ENCODE peak calls at places on chromosomes 16 and 17, in seven cellular contexts. I is globus pallidus; D is stimulated activated CD8-positive, alpha-beta memory T cell treated with anti-CD3 and anti-CD28 coated beads, Interleukin-15, amount 100 ng/mL, for 24 hours; C is WTC11; E is dermis blood vessel endothelial cell; B is stimulated activated naive CD4-positive, alpha-beta T cell; F is cardiac muscle cell. T is an unnamed sample.

GRCh38 chr16:70437582-70438324 is 1.1 kb downstream of the ST3GAL2 start:
- DNase-seq in I (no peak), D (no peak), C (no peak), E (peak), B (no peak), F (peak), T (peak)

GRCh38 chr17:50210249-50211225 is 9.1 kb upstream of the COL1A1 start:
- DNase-seq in I (no peak), D (no peak), C (peak), E (peak), B (no peak), F (peak), T (peak)

GRCh38 chr17:66426397-66427033 is 124.1 kb downstream of the PRKCA start:
- DNase-seq in I (no peak), D (no peak), C (no peak), E (peak), B (peak), F (peak), T (peak)

GRCh38 chr16:1909661-1910231 is 8.5 kb downstream of the HS3ST6 start:
- DNase-seq in I (no peak), D (no peak), C (no peak), E (no peak), B (no peak), F (no peak), T (peak)

GRCh38 chr16:86680137-86680536 is 101.8 kb downstream of the FOXL1 start:
- DNase-seq in I (no peak), D (no peak), C (no peak), E (peak), B (no peak), F (peak), T (no peak)

GRCh38 chr16:85005278-85006069 is 5.9 kb downstream of the ZDHHC7 start:
- DNase-seq in I (no peak), D (no peak), C (no peak), E (no peak), B (no peak), F (no peak), T (peak)

GRCh38 chr16:88568710-88569613 is 1.2 kb upstream of the ZC3H18 start:
- DNase-seq in I (no peak), D (no peak), C (no peak), E (no peak), B (no peak), F (no peak), T (no peak)

GRCh38 chr17:2067559-2067958 is 12.7 kb downstream of the HIC1 start:
- DNase-seq in I (no peak), D (no peak), C (no peak), E (peak), B (no peak), F (peak), T (no peak)

GRCh38 chr16:30437511-30438046 is 7.7 kb upstream of the DCTPP1 start:
- DNase-seq in I (no peak), D (no peak), C (no peak), E (no peak), B (no peak), F (no peak), T (no peak)

GRCh38 chr17:78034429-78035091 is 76.1 kb downstream of the TNRC6C start:
- DNase-seq in I (no peak), D (no peak), C (no peak), E (peak), B (no peak), F (peak), T (no peak)

GRCh38 chr17:56176101-56176500 is 22.8 kb downstream of the ANKFN1 start:
- DNase-seq in I (no peak), D (no peak), C (no peak), E (no peak), B (no peak), F (no peak), T (no peak)

GRCh38 chr17:16425698-16426659 is 10.6 kb downstream of the TRPV2 start:
- DNase-seq in I (no peak), D (no peak), C (no peak), E (no peak), B (no peak), F (no peak), T (no peak)

GRCh38 chr16:17258848-17259713 is 211.7 kb downstream of the XYLT1 start:
- DNase-seq in I (no peak), D (no peak), C (peak), E (no peak), B (no peak), F (no peak), T (peak)

GRCh38 chr16:81181013-81181720 is 57.3 kb upstream of the BCO1 start:
- DNase-seq in I (no peak), D (no peak), C (peak), E (peak), B (no peak), F (peak), T (peak)

GRCh38 chr16:82059983-82060421 is 24.9 kb downstream of the HSD17B2 start:
- DNase-seq in I (no peak), D (no peak), C (no peak), E (no peak), B (no peak), F (no peak), T (no peak)

GRCh38 chr17:35901776-35902175 is 21.6 kb upstream of the CCL5 start:
- DNase-seq in I (no peak), D (no peak), C (no peak), E (no peak), B (no peak), F (peak), T (no peak)

GRCh38 chr16:756428-756827 is 4.1 kb upstream of the MSLN start:
- DNase-seq in I (no peak), D (no peak), C (no peak), E (no peak), B (no peak), F (no peak), T (no peak)

GRCh38 chr16:64238576-64238975 is 883.3 kb downstream of the CDH11 start:
- DNase-seq in I (no peak), D (no peak), C (no peak), E (no peak), B (no peak), F (no peak), T (no peak)

GRCh38 chr17:58968662-58969061 is 138.0 kb downstream of the TRIM37 start:
- DNase-seq in I (no peak), D (no peak), C (no peak), E (no peak), B (no peak), F (peak), T (no peak)

GRCh38 chr17:57086069-57086930 is 1.3 kb downstream of the AKAP1 start:
- DNase-seq in I (no peak), D (no peak), C (peak), E (peak), B (peak), F (no peak), T (peak)

GRCh38 chr17:34567665-34568064 is 11.7 kb upstream of the TMEM132E start:
- DNase-seq in I (no peak), D (no peak), C (no peak), E (no peak), B (no peak), F (peak), T (peak)

GRCh38 chr16:57427307-57427706 is 19.9 kb downstream of the CIAPIN1 start:
- DNase-seq in I (no peak), D (no peak), C (no peak), E (no peak), B (no peak), F (no peak), T (no peak)

GRCh38 chr16:66878067-66878466 is 2.2 kb upstream of the PDP2 start:
- DNase-seq in I (no peak), D (no peak), C (no peak), E (no peak), B (no peak), F (no peak), T (no peak)

GRCh38 chr16:53111078-53111776 is 56.4 kb downstream of the CHD9 start:
- DNase-seq in I (no peak), D (no peak), C (no peak), E (no peak), B (no peak), F (peak), T (peak)

GRCh38 chr16:79061199-79061598 is 539.3 kb downstream of the MAF start:
- DNase-seq in I (no peak), D (no peak), C (no peak), E (no peak), B (no peak), F (no peak), T (no peak)

GRCh38 chr17:40967581-40967980 is 833 bp upstream of the KRT39 start:
- DNase-seq in I (no peak), D (no peak), C (no peak), E (no peak), B (no peak), F (no peak), T (no peak)

GRCh38 chr16:2275476-2276450 is 7.8 kb upstream of the RNPS1 start:
- DNase-seq in I (no peak), D (no peak), C (no peak), E (no peak), B (no peak), F (no peak), T (no peak)

GRCh38 chr16:27405546-27406451 is 3.8 kb downstream of the IL21R start:
- DNase-seq in I (no peak), D (peak), C (no peak), E (no peak), B (peak), F (peak), T (peak)

GRCh38 chr16:3004319-3004718 is 8.4 kb upstream of the CLDN9 start:
- DNase-seq in I (no peak), D (no peak), C (no peak), E (peak), B (no peak), F (no peak), T (peak)

GRCh38 chr16:24396350-24397271 is 140.5 kb downstream of the CACNG3 start:
- DNase-seq in I (no peak), D (no peak), C (no peak), E (no peak), B (no peak), F (no peak), T (no peak)

GRCh38 chr17:57281887-57282653 is 25.7 kb downstream of the MSI2 start:
- DNase-seq in I (no peak), D (no peak), C (no peak), E (no peak), B (no peak), F (no peak), T (no peak)